ENCODE peak calls at places on chromosome 12, in four cellular contexts. One of them, this sample, is unnamed.

GRCh38 chr12:87661770-87662402 is 367.3 kb downstream of the C12orf50 start:
- ATAC-seq in pancreas: peak
- ATAC-seq in gastrocnemius medialis: no peak
- ATAC-seq in heart right ventricle: no peak
- ATAC-seq in this sample: no peak

GRCh38 chr12:66644151-66644550 is 34.7 kb downstream of the GRIP1 start:
- ATAC-seq in pancreas: no peak
- ATAC-seq in gastrocnemius medialis: no peak
- ATAC-seq in heart right ventricle: no peak
- ATAC-seq in this sample: no peak

GRCh38 chr12:79689041-79689476 is 1.7 kb downstream of the PAWR start:
- ATAC-seq in pancreas: no peak
- ATAC-seq in gastrocnemius medialis: no peak
- ATAC-seq in heart right ventricle: no peak
- ATAC-seq in this sample: no peak

GRCh38 chr12:110546339-110546738 is 36.8 kb downstream of the PPTC7 start:
- ATAC-seq in pancreas: no peak
- ATAC-seq in gastrocnemius medialis: peak
- ATAC-seq in heart right ventricle: no peak
- ATAC-seq in this sample: peak

GRCh38 chr12:102564026-102564425 is 83.7 kb upstream of the IGF1 start:
- ATAC-seq in pancreas: no peak
- ATAC-seq in gastrocnemius medialis: no peak
- ATAC-seq in heart right ventricle: no peak
- ATAC-seq in this sample: no peak

GRCh38 chr12:63103489-63104131 is 47.4 kb downstream of the AVPR1A start:
- ATAC-seq in pancreas: peak
- ATAC-seq in gastrocnemius medialis: no peak
- ATAC-seq in heart right ventricle: no peak
- ATAC-seq in this sample: no peak

GRCh38 chr12:124532331-124532750 is 35.1 kb downstream of the NCOR2 start:
- ATAC-seq in pancreas: no peak
- ATAC-seq in gastrocnemius medialis: no peak
- ATAC-seq in heart right ventricle: no peak
- ATAC-seq in this sample: no peak

GRCh38 chr12:120784804-120785203 is 59.2 kb downstream of the ACADS start:
- ATAC-seq in pancreas: no peak
- ATAC-seq in gastrocnemius medialis: no peak
- ATAC-seq in heart right ventricle: no peak
- ATAC-seq in this sample: no peak

GRCh38 chr12:106107566-106107965 is 31.2 kb downstream of the NUAK1 start:
- ATAC-seq in pancreas: no peak
- ATAC-seq in gastrocnemius medialis: no peak
- ATAC-seq in heart right ventricle: no peak
- ATAC-seq in this sample: no peak

GRCh38 chr12:17204289-17205054 is 598.5 kb upstream of the LMO3 start:
- ATAC-seq in pancreas: no peak
- ATAC-seq in gastrocnemius medialis: no peak
- ATAC-seq in heart right ventricle: no peak
- ATAC-seq in this sample: no peak

GRCh38 chr12:19804737-19805136 is 365.4 kb downstream of the AEBP2 start:
- ATAC-seq in pancreas: no peak
- ATAC-seq in gastrocnemius medialis: no peak
- ATAC-seq in heart right ventricle: no peak
- ATAC-seq in this sample: no peak

GRCh38 chr12:26768611-26769603 is 64.1 kb downstream of the ITPR2 start:
- ATAC-seq in pancreas: peak
- ATAC-seq in gastrocnemius medialis: no peak
- ATAC-seq in heart right ventricle: no peak
- ATAC-seq in this sample: no peak

GRCh38 chr12:91397866-91398532 is 215.4 kb upstream of the DCN start:
- ATAC-seq in pancreas: no peak
- ATAC-seq in gastrocnemius medialis: no peak
- ATAC-seq in heart right ventricle: no peak
- ATAC-seq in this sample: no peak

GRCh38 chr12:120261951-120262851 is 3.3 kb downstream of the PXN start:
- ATAC-seq in pancreas: no peak
- ATAC-seq in gastrocnemius medialis: peak
- ATAC-seq in heart right ventricle: no peak
- ATAC-seq in this sample: no peak

GRCh38 chr12:23356440-23356839 is 593.0 kb downstream of the SOX5 start:
- ATAC-seq in pancreas: no peak
- ATAC-seq in gastrocnemius medialis: no peak
- ATAC-seq in heart right ventricle: no peak
- ATAC-seq in this sample: no peak

GRCh38 chr12:53550595-53550994 is 43.3 kb upstream of the NPFF start:
- ATAC-seq in pancreas: no peak
- ATAC-seq in gastrocnemius medialis: no peak
- ATAC-seq in heart right ventricle: no peak
- ATAC-seq in this sample: no peak

GRCh38 chr12:122837306-122838265 is 2.3 kb downstream of the HIP1R start:
- ATAC-seq in pancreas: peak
- ATAC-seq in gastrocnemius medialis: no peak
- ATAC-seq in heart right ventricle: no peak
- ATAC-seq in this sample: no peak

GRCh38 chr12:119938049-119938667 is 50.9 kb upstream of the BICDL1 start:
- ATAC-seq in pancreas: peak
- ATAC-seq in gastrocnemius medialis: peak
- ATAC-seq in heart right ventricle: no peak
- ATAC-seq in this sample: no peak

GRCh38 chr12:23534196-23534595 is 415.3 kb downstream of the SOX5 start:
- ATAC-seq in pancreas: no peak
- ATAC-seq in gastrocnemius medialis: no peak
- ATAC-seq in heart right ventricle: no peak
- ATAC-seq in this sample: no peak

GRCh38 chr12:45273717-45274271 is 57.9 kb downstream of the ANO6 start:
- ATAC-seq in pancreas: peak
- ATAC-seq in gastrocnemius medialis: peak
- ATAC-seq in heart right ventricle: peak
- ATAC-seq in this sample: peak

This sample was measured in gastroesophageal sphincter.